ENCODE peak calls at places on chromosomes 2 and 18, in ten cellular contexts. C is PC-3, T is hepatocyte, Z is HCT116, S is GM23248, G is PC-9, N is SK-N-SH, R is GM23338, B is OCI-LY7, F is MM.1S. H is an unnamed sample. For H3K9me2 and H3K4me1, the result is how much of the 10 kb centered on the place peaks cover.

GRCh38 chr2:219010873-219011272 is 17.7 kb upstream of the CRYBA2 start:
- DNase-seq in C (no peak), T (no peak), Z (no peak), S (no peak), G (no peak), N (no peak), R (no peak), B (no peak), F (no peak), H (no peak)

GRCh38 chr2:133581027-133581760 is 12.9 kb upstream of the NCKAP5 start:
- DNase-seq in C (peak), T (no peak), Z (no peak), S (peak), G (peak), N (no peak), R (peak), B (no peak), F (no peak), H (no peak)

GRCh38 chr2:239189711-239190131 is 211.1 kb downstream of the HDAC4 start:
- DNase-seq in C (no peak), T (no peak), Z (no peak), S (no peak), G (no peak), N (no peak), R (no peak), B (no peak), F (no peak), H (no peak)

GRCh38 chr18:6891788-6892187 is 162.3 kb downstream of the ARHGAP28 start:
- DNase-seq in C (peak), T (no peak), Z (no peak), S (peak), G (no peak), N (no peak), R (no peak), B (no peak), F (no peak), H (no peak)

GRCh38 chr2:30022444-30023071 is 101.2 kb upstream of the ALK start:
- DNase-seq in C (no peak), T (no peak), Z (no peak), S (no peak), G (no peak), N (no peak), R (no peak), B (peak), F (peak), H (no peak)

GRCh38 chr2:218605438-218605837 is 2.3 kb upstream of the PLCD4 start:
- DNase-seq in C (peak), T (peak), Z (no peak), S (peak), G (no peak), N (peak), R (no peak), B (no peak), F (no peak), H (no peak)

GRCh38 chr2:8625399-8626283 is 56.2 kb upstream of the ID2 start:
- DNase-seq in C (no peak), T (peak), Z (no peak), S (no peak), G (no peak), N (no peak), R (no peak), B (no peak), F (no peak), H (no peak)

GRCh38 chr18:77702686-77703085 is 453.0 kb downstream of the GALR1 start:
- DNase-seq in C (peak), T (peak), Z (no peak), S (no peak), G (peak), N (peak), R (peak), B (peak), F (peak), H (peak)

GRCh38 chr18:4068552-4069158 is 386.5 kb downstream of the DLGAP1 start:
- DNase-seq in C (peak), T (peak), Z (peak), S (peak), G (no peak), N (peak), R (peak), B (peak), F (peak), H (peak)

GRCh38 chr2:241560883-241561474 is 2.4 kb downstream of the BOK start:
- DNase-seq in C (no peak), T (no peak), Z (no peak), S (peak), G (no peak), N (peak), R (no peak), B (no peak), F (no peak), H (no peak)

GRCh38 chr2:898319-898718 is 52.3 kb upstream of the SNTG2 start:
- DNase-seq in C (peak), T (peak), Z (peak), S (no peak), G (no peak), N (peak), R (peak), B (peak), F (no peak), H (no peak)

GRCh38 chr18:39799010-39799409 is 2156.0 kb upstream of the PIK3C3 start:
- DNase-seq in C (peak), T (peak), Z (no peak), S (peak), G (no peak), N (no peak), R (peak), B (no peak), F (no peak), H (no peak)

GRCh38 chr2:190216829-190217228 is 102.8 kb downstream of the HIBCH start:
- DNase-seq in C (no peak), T (peak), Z (no peak), S (no peak), G (no peak), N (peak), R (peak), B (peak), F (peak), H (peak)

GRCh38 chr2:71831208-71831577 is 316.5 kb downstream of the CYP26B1 start:
- DNase-seq in C (peak), T (peak), Z (no peak), S (peak), G (peak), N (no peak), R (no peak), B (no peak), F (no peak), H (no peak)

GRCh38 chr2:39492095-39492590 is 55.1 kb upstream of the MAP4K3 start:
- DNase-seq in C (peak), T (peak), Z (no peak), S (peak), G (peak), N (no peak), R (no peak), B (peak), F (peak), H (peak)

GRCh38 chr2:157170299-157170698 is 87.2 kb upstream of the GALNT5 start:
- DNase-seq in C (no peak), T (no peak), Z (no peak), S (peak), G (no peak), N (no peak), R (no peak), B (no peak), F (no peak), H (no peak)

GRCh38 chr2:196798980-196799379 is 503 bp downstream of the GTF3C3 start:
- DNase-seq in C (no peak), T (no peak), Z (no peak), S (peak), G (no peak), N (peak), R (no peak), B (no peak), F (no peak), H (peak)

GRCh38 chr2:216328347-216328746 is 43.9 kb downstream of the MARCHF4 start:
- DNase-seq in C (peak), T (no peak), Z (no peak), S (peak), G (no peak), N (no peak), R (peak), B (no peak), F (no peak), H (no peak)

GRCh38 chr2:64291181-64291580 is 147.0 kb upstream of the PELI1 start:
- DNase-seq in C (peak), T (peak), Z (peak), S (peak), G (peak), N (no peak), R (no peak), B (no peak), F (no peak), H (no peak)

GRCh38 chr2:287471-287885 is 413 bp downstream of the ALKAL2 start:
- DNase-seq in C (no peak), T (peak), Z (no peak), S (peak), G (no peak), N (peak), R (peak), B (no peak), F (no peak), H (no peak)

GRCh38 chr2:160252278-160252887 is 52.3 kb upstream of the ITGB6 start:
- DNase-seq in C (peak), T (peak), Z (peak), S (peak), G (no peak), N (peak), R (peak), B (peak), F (no peak), H (no peak)

GRCh38 chr2:230205721-230206120 is 14.1 kb downstream of the SP110 start:
- DNase-seq in C (no peak), T (no peak), Z (no peak), S (no peak), G (no peak), N (no peak), R (no peak), B (no peak), F (no peak), H (no peak)

DNA sequence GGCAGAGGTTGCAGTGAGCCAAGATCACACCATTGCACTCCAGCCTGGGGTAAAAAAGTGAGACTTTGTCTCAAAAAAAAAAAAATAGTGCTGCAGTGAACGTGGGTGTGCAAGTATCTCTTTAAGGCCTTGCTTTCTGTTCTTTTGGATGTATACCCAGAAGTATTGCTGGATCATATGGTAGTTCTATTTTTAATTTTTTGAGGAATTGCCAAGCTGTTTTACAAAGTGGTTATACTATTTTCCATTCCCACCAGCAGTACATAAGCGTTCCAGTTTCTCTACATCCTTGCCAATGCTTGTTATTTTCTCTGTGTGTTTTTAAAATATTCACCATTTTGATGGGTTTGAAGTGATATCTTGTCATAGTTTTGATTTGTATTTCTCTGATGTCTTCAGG is 13.0 kb downstream of the ARMC9 start:
- DNase-seq in C (no peak), T (no peak), Z (no peak), S (no peak), G (no peak), N (no peak), R (no peak), B (no peak), F (no peak), H (no peak)
- H3K9me2 ChIP-seq in C (under half), T (under half), Z (under half), S (under half), G (under half), N (under half), R (under half), B (under half), F (under half), H (under half)

GRCh38 chr2:173990970-173991819 is 26.0 kb upstream of the SP3 start:
- DNase-seq in C (peak), T (peak), Z (no peak), S (peak), G (no peak), N (peak), R (no peak), B (peak), F (peak), H (no peak)
- H3K4me1 ChIP-seq in C (under half), T (under half), Z (under half), S (under half), G (under half), N (under half), R (under half), B (half or more), F (half or more), H (under half)

GRCh38 chr2:96198937-96199336 is 9.7 kb downstream of the STARD7 start:
- DNase-seq in C (no peak), T (no peak), Z (no peak), S (no peak), G (no peak), N (no peak), R (no peak), B (no peak), F (no peak), H (no peak)
- H3K4me2 ChIP-seq in C (no peak), T (no peak), Z (no peak), S (no peak), G (no peak), N (no peak), R (no peak), B (peak), F (no peak), H (no peak)

GRCh38 chr2:62631160-62632085 is 74.1 kb upstream of the EHBP1 start:
- DNase-seq in C (no peak), T (no peak), Z (no peak), S (no peak), G (no peak), N (no peak), R (no peak), B (no peak), F (no peak), H (no peak)

GRCh38 chr2:62624855-62625254 is 80.7 kb upstream of the EHBP1 start:
- DNase-seq in C (no peak), T (no peak), Z (no peak), S (no peak), G (peak), N (no peak), R (no peak), B (no peak), F (no peak), H (no peak)

DNA sequence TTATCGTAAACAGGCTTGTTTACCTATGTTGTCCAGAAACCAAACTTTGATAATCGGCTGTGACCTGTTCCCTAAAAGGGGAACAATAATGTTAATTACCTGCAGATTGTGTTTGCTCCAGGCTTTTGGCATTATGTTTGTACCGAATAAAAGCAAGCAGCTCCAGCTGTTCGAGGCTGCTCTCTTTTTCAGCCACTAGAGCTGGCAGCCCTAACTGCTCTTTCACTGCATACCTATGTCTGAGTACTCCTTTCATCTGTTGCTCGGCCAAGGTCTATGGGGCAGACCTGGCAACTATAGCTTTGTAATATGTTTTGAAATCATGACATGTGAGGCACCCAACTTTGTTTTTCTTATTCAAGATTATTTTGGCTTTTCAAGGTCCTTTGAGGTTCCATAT is 77.8 kb upstream of the EHBP1 start:
- DNase-seq in C (no peak), T (no peak), Z (no peak), S (no peak), G (no peak), N (no peak), R (peak), B (no peak), F (no peak), H (no peak)
- H3K9me2 ChIP-seq in C (under half), T (under half), Z (under half), S (under half), G (under half), N (under half), R (under half), B (under half), F (under half), H (under half)

GRCh38 chr18:10431680-10432079 is 22.8 kb upstream of the APCDD1 start:
- DNase-seq in C (no peak), T (no peak), Z (no peak), S (no peak), G (no peak), N (no peak), R (no peak), B (no peak), F (no peak), H (no peak)

GRCh38 chr18:10439898-10440297 is 14.5 kb upstream of the APCDD1 start:
- DNase-seq in C (no peak), T (no peak), Z (no peak), S (no peak), G (no peak), N (no peak), R (no peak), B (no peak), F (no peak), H (no peak)

GRCh38 chr18:10437837-10438236 is 16.6 kb upstream of the APCDD1 start:
- DNase-seq in C (no peak), T (no peak), Z (no peak), S (no peak), G (no peak), N (no peak), R (no peak), B (no peak), F (no peak), H (no peak)

GRCh38 chr18:10432781-10433180 is 21.7 kb upstream of the APCDD1 start:
- DNase-seq in C (no peak), T (peak), Z (no peak), S (no peak), G (peak), N (no peak), R (no peak), B (no peak), F (no peak), H (no peak)

GRCh38 chr18:10436160-10436559 is 18.3 kb upstream of the APCDD1 start:
- DNase-seq in C (no peak), T (no peak), Z (no peak), S (no peak), G (no peak), N (no peak), R (no peak), B (no peak), F (no peak), H (no peak)
- H3K4me1 ChIP-seq in C (under half), T (under half), Z (under half), S (under half), G (under half), N (under half), R (under half), B (under half), F (under half), H (under half)

GRCh38 chr18:58806826-58807714 is 57.6 kb upstream of the ZNF532 start:
- DNase-seq in C (no peak), T (no peak), Z (no peak), S (no peak), G (no peak), N (no peak), R (no peak), B (no peak), F (peak), H (no peak)

GRCh38 chr18:58808349-58808748 is 56.3 kb upstream of the ZNF532 start:
- DNase-seq in C (no peak), T (no peak), Z (no peak), S (no peak), G (no peak), N (no peak), R (peak), B (no peak), F (no peak), H (no peak)

GRCh38 chr18:58803978-58804377 is 60.7 kb upstream of the ZNF532 start:
- DNase-seq in C (no peak), T (no peak), Z (no peak), S (no peak), G (no peak), N (no peak), R (no peak), B (no peak), F (no peak), H (no peak)

GRCh38 chr18:58805482-58806187 is 59.0 kb upstream of the ZNF532 start:
- DNase-seq in C (no peak), T (no peak), Z (no peak), S (no peak), G (no peak), N (peak), R (no peak), B (no peak), F (no peak), H (no peak)

GRCh38 chr18:58807766-58808165 is 56.9 kb upstream of the ZNF532 start:
- DNase-seq in C (no peak), T (no peak), Z (no peak), S (no peak), G (no peak), N (no peak), R (no peak), B (no peak), F (no peak), H (no peak)
- H3K4me2 ChIP-seq in C (no peak), T (no peak), Z (no peak), S (no peak), G (no peak), N (no peak), R (no peak), B (no peak), F (peak), H (no peak)

GRCh38 chr2:181500201-181500600 is 43.0 kb downstream of the ITGA4 start:
- DNase-seq in C (no peak), T (no peak), Z (no peak), S (no peak), G (no peak), N (no peak), R (no peak), B (no peak), F (no peak), H (no peak)
- H3K9me2 ChIP-seq in C (under half), T (under half), Z (under half), S (under half), G (under half), N (under half), R (under half), B (under half), F (under half), H (under half)

DNA sequence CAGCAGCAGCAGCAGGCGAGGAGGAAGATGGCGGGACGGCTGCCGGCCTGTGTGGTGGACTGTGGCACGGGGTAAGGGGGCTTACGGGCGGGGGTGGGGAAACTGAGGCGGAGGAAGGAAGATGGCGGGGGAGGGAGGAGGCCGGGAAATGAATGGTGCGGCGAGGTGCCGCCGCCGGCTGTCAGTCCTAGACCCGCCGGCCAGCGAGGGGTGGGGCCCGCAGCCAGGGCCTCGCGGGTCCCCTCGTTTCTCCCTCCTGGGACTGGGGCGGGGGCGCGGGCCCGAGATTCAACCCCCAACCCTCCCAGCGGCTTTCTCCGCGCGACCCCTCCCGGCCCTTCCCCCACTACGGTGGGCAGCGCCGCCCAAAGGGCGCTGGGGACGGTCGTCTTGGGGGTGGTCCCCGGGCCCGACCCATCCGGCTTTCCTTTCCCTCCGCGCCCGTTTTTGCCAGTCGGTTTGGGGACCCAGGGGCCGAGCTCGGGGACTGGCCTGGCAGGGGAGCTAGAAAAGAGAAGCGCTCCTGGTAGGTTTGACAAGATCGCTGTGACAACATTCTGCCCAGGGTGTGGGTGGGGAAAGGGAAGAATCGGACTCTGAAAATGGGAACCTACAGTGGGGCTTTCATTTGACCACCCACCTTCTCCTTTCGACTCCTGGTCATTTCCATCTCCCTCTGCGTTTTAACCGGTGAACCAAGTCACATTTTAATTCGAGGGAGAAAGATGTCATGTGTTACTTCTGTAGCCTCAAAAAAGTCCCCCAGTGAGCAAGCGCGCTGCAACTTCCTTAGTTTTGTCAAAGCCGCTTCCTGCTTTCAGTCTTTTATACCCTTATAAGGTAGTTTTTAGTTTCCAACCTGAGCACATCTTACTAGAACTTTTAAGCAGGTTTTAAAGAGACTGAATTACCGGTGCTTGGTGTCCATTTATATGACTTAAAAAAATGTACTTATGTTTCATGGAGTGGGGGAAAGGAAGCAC is 655 bp downstream of the ACTR3 start:
- DNase-seq in C (peak), T (peak), Z (peak), S (peak), G (peak), N (peak), R (peak), B (peak), F (peak), H (peak)
- H3K4me1 ChIP-seq in C (half or more), T (under half), Z (half or more), S (half or more), G (half or more), N (under half), R (half or more), B (half or more), F (under half), H (half or more)